ENCODE peak calls at places on chromosome 19, in six cellular contexts. S is MM.1S, P is adrenal gland, Z is breast epithelium, O is neuronal stem cell, V is psoas muscle. W is an unnamed sample.

GRCh38 chr19:48433337-48433736 is 12.4 kb upstream of the GRWD1 start:
- DNase-seq in S (no peak), P (no peak), Z (no peak), O (no peak), V (no peak), W (no peak)

GRCh38 chr19:55452381-55453325 is 8.8 kb downstream of the ISOC2 start:
- DNase-seq in S (no peak), P (peak; percentile 87), Z (peak; percentile 68), O (peak; percentile 92), V (peak; percentile 76), W (no peak)

GRCh38 chr19:35309481-35310279 is 17.7 kb downstream of the MAG start:
- DNase-seq in S (no peak), P (peak; percentile 91), Z (no peak), O (no peak), V (peak; percentile 17), W (peak; percentile 89)

GRCh38 chr19:34316741-34317241 is 48.2 kb upstream of the GPI start:
- DNase-seq in S (no peak), P (peak; percentile 20), Z (no peak), O (no peak), V (no peak), W (no peak)

GRCh38 chr19:48110350-48110966 is at the start of gene PLA2G4C:
- DNase-seq in S (peak; percentile 93), P (peak; percentile 94), Z (peak; percentile 86), O (peak; percentile 78), V (peak; percentile 93), W (peak; percentile 70)

GRCh38 chr19:2302319-2303208 is 5.4 kb downstream of the LINGO3 start:
- DNase-seq in S (no peak), P (peak; percentile 71), Z (no peak), O (peak; percentile 63), V (peak; percentile 55), W (no peak)

GRCh38 chr19:42113641-42114348 is 18.5 kb downstream of the POU2F2 start:
- DNase-seq in S (no peak), P (no peak), Z (no peak), O (no peak), V (peak; percentile 61), W (peak; percentile 49)

GRCh38 chr19:44258835-44259413 is 762 bp upstream of the ZNF233 start:
- DNase-seq in S (no peak), P (no peak), Z (no peak), O (no peak), V (no peak), W (no peak)

GRCh38 chr19:21851596-21852345 is 15.8 kb upstream of the ZNF43 start:
- DNase-seq in S (no peak), P (peak; percentile 98), Z (peak; percentile 96), O (peak; percentile 95), V (peak; percentile 93), W (peak; percentile 83)

GRCh38 chr19:9597027-9597426 is 12.7 kb upstream of the ZNF121 start:
- DNase-seq in S (no peak), P (no peak), Z (no peak), O (no peak), V (no peak), W (peak; percentile 20)

GRCh38 chr19:861756-862528 is 2.5 kb downstream of the CFD start:
- DNase-seq in S (peak; percentile 66), P (peak; percentile 45), Z (no peak), O (peak; percentile 43), V (no peak), W (no peak)

GRCh38 chr19:29858621-29859020 is 46.8 kb downstream of the CCNE1 start:
- DNase-seq in S (no peak), P (no peak), Z (no peak), O (no peak), V (no peak), W (no peak)

GRCh38 chr19:35856001-35856400 is 710 bp upstream of the KIRREL2 start:
- DNase-seq in S (no peak), P (no peak), Z (no peak), O (peak; percentile 71), V (no peak), W (no peak)

GRCh38 chr19:18856385-18857126 is 24.8 kb downstream of the UPF1 start:
- DNase-seq in S (no peak), P (no peak), Z (no peak), O (no peak), V (peak; percentile 11), W (no peak)

GRCh38 chr19:3868770-3869456 is at the start of gene ZFR2:
- DNase-seq in S (no peak), P (no peak), Z (no peak), O (no peak), V (no peak), W (no peak)

GRCh38 chr19:13079542-13079986 is 23.1 kb downstream of the LYL1 start:
- DNase-seq in S (no peak), P (no peak), Z (no peak), O (no peak), V (peak; percentile 70), W (no peak)

DNA sequence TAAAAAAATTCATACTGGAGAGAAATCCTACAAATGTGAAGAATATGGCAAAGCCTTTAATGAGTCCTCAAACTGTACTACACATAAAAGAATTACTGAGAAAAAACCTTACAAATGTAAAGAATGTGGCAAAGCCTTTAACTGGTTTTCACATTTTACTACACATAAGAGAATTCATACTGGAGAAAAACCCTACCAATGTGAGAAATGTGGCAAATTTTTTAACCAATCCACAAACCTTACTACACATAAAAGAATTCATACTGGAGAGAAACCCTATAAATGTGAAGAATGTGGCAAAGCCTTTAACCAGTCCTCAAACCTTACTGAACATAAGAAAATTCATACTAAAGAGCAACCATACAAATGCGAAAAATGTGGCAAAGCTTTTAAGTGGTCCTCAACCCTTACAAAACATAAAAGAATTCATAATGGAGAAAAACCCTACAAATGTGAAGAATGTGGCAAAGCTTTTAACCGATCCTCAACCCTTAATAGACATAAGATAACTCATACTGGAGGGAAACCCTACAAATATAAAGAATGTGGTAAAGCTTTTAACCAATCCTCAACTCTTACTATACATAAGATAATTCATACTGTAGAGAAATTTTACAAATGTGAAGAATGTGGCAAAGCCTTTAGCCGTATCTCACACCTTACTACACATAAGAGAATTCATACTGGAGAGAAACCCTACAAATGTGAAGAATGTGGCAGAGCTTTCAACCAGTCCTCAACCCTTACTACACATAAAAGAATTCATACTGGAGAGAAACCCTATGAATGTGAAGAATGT is 29.0 kb downstream of the ZNF730 start:
- DNase-seq in S (no peak), P (no peak), Z (no peak), O (no peak), V (no peak), W (no peak)
- H3K9me3 ChIP-seq in S (no peaks in the 10 kb centered on the region), P (no peaks in the 10 kb centered on the region), Z (peaks cover 25% of the 10 kb centered on the region), O (peaks cover 4% of the 10 kb centered on the region), V (peaks cover 43% of the 10 kb centered on the region), W (peaks cover 47% of the 10 kb centered on the region)

GRCh38 chr19:38974599-38975213 is 836 bp downstream of the FBXO17 start:
- DNase-seq in S (no peak), P (no peak), Z (no peak), O (no peak), V (no peak), W (no peak)
- H3K27ac ChIP-seq in S (no peak overlapping the region), P (peak overlapping the region; percentile 80), Z (peak overlapping the region; percentile 70), O (no peak overlapping the region), V (peak overlapping the region; percentile 67), W (no peak overlapping the region)

GRCh38 chr19:57947088-57947418 is 453 bp downstream of the ZNF256 start:
- DNase-seq in S (no peak), P (no peak), Z (no peak), O (no peak), V (no peak), W (no peak)

GRCh38 chr19:57935731-57936130 is 529 bp upstream of the ZNF418 start:
- DNase-seq in S (no peak), P (no peak), Z (no peak), O (no peak), V (no peak), W (no peak)

GRCh38 chr19:57947419-57948134 is at the start of gene ZNF256:
- DNase-seq in S (no peak), P (peak; percentile 96), Z (peak; percentile 97), O (peak; percentile 92), V (peak; percentile 95), W (peak; percentile 96)

GRCh38 chr19:57946316-57946715 is 1.2 kb downstream of the ZNF256 start:
- DNase-seq in S (no peak), P (no peak), Z (no peak), O (no peak), V (no peak), W (no peak)

DNA sequence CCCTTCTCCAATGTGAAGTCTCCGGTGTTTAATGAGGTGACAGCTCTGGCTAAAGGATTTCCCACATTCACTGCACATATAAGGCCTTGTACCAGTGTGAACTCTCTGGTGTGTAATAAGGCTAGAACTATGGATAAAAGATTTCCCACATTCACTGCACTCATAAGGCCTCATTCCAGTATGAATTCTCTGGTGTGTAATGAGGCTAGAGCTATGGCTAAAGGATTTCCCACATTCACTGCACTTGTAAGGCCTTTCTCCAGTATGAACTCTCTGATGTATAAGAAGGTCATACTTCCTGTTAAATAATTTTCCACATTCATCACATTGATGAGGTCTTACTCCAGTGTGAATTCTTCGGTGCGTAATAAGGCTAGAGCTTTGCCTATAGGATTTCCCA is 5.9 kb downstream of the ZNF256 start:
- DNase-seq in S (no peak), P (no peak), Z (no peak), O (no peak), V (no peak), W (no peak)
- H3K9me3 ChIP-seq in S (no peaks in the 10 kb centered on the region), P (no peaks in the 10 kb centered on the region), Z (peaks cover 78% of the 10 kb centered on the region), O (peaks cover 25% of the 10 kb centered on the region), V (peaks cover 90% of the 10 kb centered on the region), W (peaks cover 90% of the 10 kb centered on the region)

GRCh38 chr19:46411088-46412033 is 2.0 kb downstream of the CCDC8 start:
- DNase-seq in S (no peak), P (no peak), Z (no peak), O (no peak), V (no peak), W (no peak)

GRCh38 chr19:46412034-46412982 is 1.1 kb downstream of the CCDC8 start:
- DNase-seq in S (no peak), P (no peak), Z (no peak), O (no peak), V (peak; percentile 20), W (no peak)

GRCh38 chr19:46409146-46409545 is 4.2 kb downstream of the CCDC8 start:
- DNase-seq in S (no peak), P (no peak), Z (no peak), O (no peak), V (no peak), W (no peak)

GRCh38 chr19:46408611-46409039 is 4.7 kb downstream of the CCDC8 start:
- DNase-seq in S (no peak), P (peak; percentile 94), Z (no peak), O (no peak), V (peak; percentile 71), W (no peak)

DNA sequence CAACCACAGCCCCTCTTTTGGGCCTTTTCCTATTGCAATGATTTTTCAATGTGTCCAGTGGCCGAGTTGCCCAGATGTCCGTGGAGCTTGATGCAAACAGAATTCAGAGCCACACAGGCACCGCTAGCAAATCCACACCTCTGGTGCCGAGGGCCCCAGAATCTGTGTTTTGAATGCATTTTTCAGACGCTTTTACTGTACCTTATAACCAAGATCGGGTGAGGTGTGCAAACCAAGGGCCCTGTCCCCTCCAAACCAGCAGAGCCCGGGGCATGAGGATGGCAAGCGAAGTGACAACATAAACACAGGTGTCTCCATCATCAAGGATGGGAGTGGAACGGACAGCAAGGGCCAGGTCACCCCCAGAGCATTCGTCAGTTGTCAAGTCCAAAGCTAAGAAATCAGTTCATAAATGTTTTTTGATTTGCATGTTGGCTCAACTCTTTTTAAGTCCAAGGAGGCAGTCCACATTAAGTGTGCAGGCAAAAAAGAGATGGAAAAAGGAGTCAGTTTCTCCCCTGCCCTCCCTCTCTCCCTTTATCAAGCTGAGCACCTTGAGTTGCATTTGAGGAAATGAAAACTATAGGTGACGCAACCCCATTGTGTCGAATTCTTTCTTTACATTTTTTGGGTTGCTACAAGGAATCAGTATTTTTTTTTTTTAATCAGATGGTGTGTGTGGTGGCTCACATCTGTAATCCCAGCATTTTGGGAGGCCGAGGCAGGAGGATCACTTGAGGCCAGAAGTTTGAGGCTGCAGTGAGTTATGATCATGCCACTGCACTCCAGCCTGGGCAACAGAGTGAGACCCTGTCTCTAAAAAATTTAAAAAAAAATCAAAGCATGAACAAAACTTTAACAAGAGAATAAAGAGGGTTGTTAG is 2.9 kb downstream of the CCDC8 start:
- DNase-seq in S (no peak), P (no peak), Z (no peak), O (no peak), V (no peak), W (no peak)
- H3K27ac ChIP-seq in S (no peak overlapping the region), P (peak overlapping the region; percentile 83), Z (peak overlapping the region; percentile 71), O (no peak overlapping the region), V (no peak overlapping the region), W (no peak overlapping the region)